ENCODE peak calls at places on chromosomes 2 and 18, in nine cellular contexts. C, E, I, P, W, F, D, R and J are unnamed samples.

GRCh38 chr2:241309684-241310117 is 5.8 kb downstream of the HDLBP start:
- DNase-seq in W (no peak), F (peak; percentile 70), C (no peak), I (peak; percentile 72), R (peak; percentile 77), E (peak; percentile 73), P (no peak), D (peak; percentile 80), J (peak; percentile 44)

GRCh38 chr2:20106746-20107145 is 55.3 kb upstream of the LAPTM4A start:
- DNase-seq in I (no peak), R (peak; percentile 30), C (peak; percentile 72), E (peak; percentile 52), W (peak; percentile 64), P (peak; percentile 86), F (peak; percentile 3), D (no peak), J (peak; percentile 3)

GRCh38 chr2:197835293-197835692 is 30.9 kb downstream of the PLCL1 start:
- DNase-seq in F (no peak), W (no peak), R (no peak), D (no peak), I (no peak), E (no peak), C (no peak), P (no peak), J (no peak)

GRCh38 chr2:109135572-109136185 is 6.7 kb downstream of the SH3RF3 start:
- DNase-seq in E (no peak), D (no peak), W (no peak), C (no peak), F (no peak), R (no peak), I (no peak), P (no peak), J (no peak)

GRCh38 chr2:120434487-120434886 is 88.6 kb downstream of the INHBB start:
- DNase-seq in F (no peak), W (no peak), E (no peak), I (no peak), D (no peak), R (no peak), C (no peak), P (peak; percentile 67), J (no peak)

GRCh38 chr2:230347659-230348305 is 20.8 kb downstream of the SP140L start:
- DNase-seq in P (no peak), W (no peak), F (peak; percentile 42), C (no peak), I (no peak), E (peak; percentile 64), D (no peak), R (peak; percentile 53), J (no peak)

GRCh38 chr18:49726564-49726963 is 86.8 kb downstream of the ACAA2 start:
- DNase-seq in F (no peak), P (no peak), W (no peak), C (no peak), I (no peak), R (no peak), E (no peak), D (no peak), J (no peak)

GRCh38 chr2:200603972-200604371 is 18.2 kb downstream of the AOX1 start:
- DNase-seq in P (no peak), I (peak; percentile 31), E (no peak), C (no peak), F (no peak), D (no peak), W (no peak), R (no peak), J (no peak)

GRCh38 chr2:203594541-203594940 is 59.4 kb upstream of the RAPH1 start:
- DNase-seq in D (no peak), F (no peak), C (no peak), I (no peak), E (no peak), W (no peak), P (no peak), R (no peak), J (no peak)

GRCh38 chr18:49531678-49532153 is 30.1 kb upstream of the LIPG start:
- DNase-seq in I (no peak), R (no peak), P (no peak), D (no peak), F (no peak), C (no peak), W (no peak), E (no peak), J (no peak)

GRCh38 chr18:2901405-2901989 is 54.7 kb downstream of the EMILIN2 start:
- DNase-seq in W (no peak), F (no peak), C (no peak), E (no peak), D (no peak), P (no peak), I (no peak), R (no peak), J (no peak)

GRCh38 chr2:180717588-180717987 is 262.8 kb upstream of the UBE2E3 start:
- DNase-seq in I (no peak), D (no peak), R (no peak), W (no peak), F (no peak), C (no peak), P (no peak), E (no peak), J (no peak)

GRCh38 chr2:218387369-218388194 is 5.5 kb downstream of the SLC11A1 start:
- DNase-seq in C (peak; percentile 60), I (peak; percentile 70), P (peak; percentile 91), E (no peak), F (no peak), W (peak; percentile 45), R (peak; percentile 35), D (no peak), J (no peak)

GRCh38 chr2:152491139-152491472 is 156.1 kb downstream of the FMNL2 start:
- DNase-seq in E (no peak), I (no peak), P (no peak), R (no peak), F (no peak), D (no peak), C (peak; percentile 60), W (no peak), J (no peak)

GRCh38 chr2:24247164-24247563 is 72.3 kb downstream of the FAM228A start:
- DNase-seq in F (no peak), I (no peak), C (no peak), E (no peak), R (no peak), P (no peak), W (no peak), D (no peak), J (no peak)

GRCh38 chr18:36828157-36828629 is 609 bp downstream of the TPGS2 start:
- DNase-seq in I (peak; percentile 50), R (no peak), C (no peak), E (peak; percentile 21), W (no peak), D (peak; percentile 60), P (no peak), F (peak; percentile 15), J (no peak)

GRCh38 chr2:124678043-124678442 is 653.0 kb downstream of the CNTNAP5 start:
- DNase-seq in F (no peak), E (no peak), W (no peak), I (no peak), D (no peak), P (no peak), C (no peak), R (no peak), J (no peak)

GRCh38 chr2:104755026-104755856 is 98.7 kb upstream of the POU3F3 start:
- DNase-seq in E (no peak), F (no peak), W (no peak), D (no peak), P (no peak), C (no peak), R (no peak), I (no peak), J (no peak)

GRCh38 chr18:56807883-56808282 is 156.7 kb downstream of the WDR7 start:
- DNase-seq in D (no peak), P (no peak), E (no peak), W (no peak), F (no peak), R (no peak), C (no peak), I (no peak), J (no peak)

GRCh38 chr18:36427369-36427768 is 129.9 kb downstream of the FHOD3 start:
- DNase-seq in F (no peak), E (no peak), I (no peak), D (no peak), W (no peak), C (no peak), R (no peak), P (no peak), J (no peak)

GRCh38 chr18:13811993-13812392 is 12.0 kb upstream of the MC5R start:
- DNase-seq in E (no peak), W (no peak), I (no peak), C (no peak), P (no peak), R (no peak), D (no peak), F (no peak), J (no peak)

GRCh38 chr18:50039736-50040135 is 155.2 kb downstream of the MYO5B start:
- DNase-seq in E (no peak), P (no peak), I (no peak), R (no peak), C (no peak), W (no peak), D (no peak), F (no peak), J (no peak)

GRCh38 chr2:53515435-53516332 is 251.9 kb upstream of the CHAC2 start:
- DNase-seq in I (no peak), F (no peak), D (no peak), C (no peak), E (no peak), R (no peak), W (no peak), P (no peak), J (no peak)

GRCh38 chr18:48705043-48705442 is 166.2 kb downstream of the CTIF start:
- DNase-seq in W (no peak), P (no peak), C (no peak), R (no peak), E (no peak), F (no peak), I (no peak), D (no peak), J (no peak)

GRCh38 chr2:150191349-150191748 is 296.1 kb downstream of the RND3 start:
- DNase-seq in P (no peak), C (no peak), E (no peak), F (no peak), I (peak; percentile 69), R (no peak), D (no peak), W (no peak), J (no peak)

GRCh38 chr18:23227729-23228075 is 92.4 kb downstream of the CABLES1 start:
- DNase-seq in P (no peak), E (no peak), D (no peak), W (no peak), C (no peak), F (no peak), I (no peak), R (no peak), J (no peak)

GRCh38 chr18:14577971-14578370 is 34.6 kb upstream of the POTEC start:
- DNase-seq in W (no peak), I (no peak), P (no peak), F (no peak), C (no peak), E (no peak), D (no peak), R (no peak), J (no peak)

GRCh38 chr2:138956116-138956515 is 175.9 kb upstream of the NXPH2 start:
- DNase-seq in W (no peak), R (no peak), C (no peak), I (no peak), D (no peak), E (no peak), P (no peak), F (no peak), J (no peak)

GRCh38 chr18:35804377-35804776 is 168.1 kb upstream of the RMP24 start:
- DNase-seq in W (no peak), P (no peak), D (no peak), I (no peak), E (no peak), R (no peak), C (no peak), F (no peak), J (no peak)

GRCh38 chr18:75132471-75132870 is 76.5 kb downstream of the PTGR3 start:
- DNase-seq in I (no peak), F (no peak), W (no peak), D (no peak), E (no peak), C (no peak), R (no peak), P (peak; percentile 68), J (no peak)

GRCh38 chr2:185919155-185919554 is 180.6 kb downstream of the FSIP2 start:
- DNase-seq in C (no peak), D (no peak), W (no peak), R (no peak), P (no peak), I (no peak), F (no peak), E (no peak), J (no peak)